ENCODE peak calls at places on chromosomes 2 and 18, in six cellular contexts. W, R, Z, V, M and G are unnamed samples.

GRCh38 chr2:207768168-207768890 is 1.4 kb downstream of the FZD5 start:
- DNase-seq in V (no peak), R (peak; percentile 34), W (peak; percentile 73), Z (peak; percentile 61), M (peak; percentile 59), G (no peak)

GRCh38 chr18:9771977-9772660 is 64.0 kb downstream of the RAB31 start:
- DNase-seq in R (no peak), V (no peak), Z (no peak), W (no peak), M (no peak), G (no peak)

GRCh38 chr2:131035112-131035825 is 58.0 kb downstream of the FAM168B start:
- DNase-seq in Z (no peak), M (no peak), R (no peak), W (no peak), V (no peak), G (no peak)

GRCh38 chr2:174663572-174663971 is 66.0 kb upstream of the WIPF1 start:
- DNase-seq in Z (no peak), W (peak; percentile 79), R (no peak), M (no peak), V (no peak), G (no peak)

GRCh38 chr2:140506606-140507005 is 1624.2 kb downstream of the LRP1B start:
- DNase-seq in Z (no peak), R (peak; percentile 73), M (peak; percentile 73), W (no peak), V (no peak), G (no peak)

GRCh38 chr2:160317113-160318099 is 117.3 kb upstream of the ITGB6 start:
- DNase-seq in V (no peak), Z (no peak), W (peak; percentile 66), R (peak; percentile 72), M (no peak), G (no peak)

GRCh38 chr2:157329524-157329923 is 3.9 kb upstream of the ERMN start:
- DNase-seq in V (no peak), W (no peak), Z (no peak), M (peak; percentile 75), R (no peak), G (no peak)

GRCh38 chr2:199751480-199751879 is 99.5 kb downstream of the FTCDNL1 start:
- DNase-seq in R (no peak), M (no peak), V (no peak), Z (no peak), W (no peak), G (no peak)

GRCh38 chr2:227411320-227411989 is 23.7 kb upstream of the SCYGR1 start:
- DNase-seq in V (no peak), R (no peak), W (no peak), Z (no peak), M (peak; percentile 36), G (no peak)

GRCh38 chr2:181165199-181165868 is 184.9 kb downstream of the UBE2E3 start:
- DNase-seq in M (no peak), R (no peak), V (no peak), W (no peak), Z (no peak), G (no peak)

GRCh38 chr2:69043736-69044400 is 30.9 kb downstream of the ANTXR1 start:
- DNase-seq in W (no peak), M (peak; percentile 17), V (no peak), Z (no peak), R (no peak), G (no peak)

GRCh38 chr2:128487650-128488387 is 169.2 kb upstream of the HS6ST1 start:
- DNase-seq in Z (no peak), W (peak; percentile 7), M (no peak), V (no peak), R (no peak), G (no peak)

GRCh38 chr2:112881217-112882000 is 29.6 kb upstream of the IL37 start:
- DNase-seq in M (peak; percentile 85), Z (no peak), V (peak; percentile 16), R (peak; percentile 70), W (no peak), G (no peak)

GRCh38 chr2:42979416-42979869 is 187.1 kb upstream of the HAAO start:
- DNase-seq in M (peak; percentile 45), Z (no peak), R (no peak), W (no peak), V (no peak), G (no peak)

GRCh38 chr2:68436270-68436669 is 30.8 kb downstream of the FBXO48 start:
- DNase-seq in R (no peak), M (no peak), Z (no peak), V (no peak), W (no peak), G (no peak)

GRCh38 chr2:215921884-215922283 is 91.5 kb downstream of the MREG start:
- DNase-seq in M (peak; percentile 88), Z (no peak), R (peak; percentile 99), V (peak; percentile 16), W (no peak), G (no peak)

GRCh38 chr18:23964282-23965238 is 50.0 kb upstream of the TTC39C start:
- DNase-seq in Z (peak; percentile 76), W (no peak), M (no peak), V (peak; percentile 55), R (no peak), G (peak; percentile 39)

GRCh38 chr2:99159594-99159993 is 4.8 kb downstream of the LIPT1 start:
- DNase-seq in M (peak; percentile 64), V (no peak), W (no peak), R (no peak), Z (no peak), G (no peak)

GRCh38 chr18:60232541-60232940 is 140.0 kb downstream of the MC4R start:
- DNase-seq in R (peak; percentile 11), W (no peak), M (peak; percentile 89), Z (no peak), V (peak; percentile 52), G (no peak)

GRCh38 chr18:31252522-31252921 is 65.4 kb upstream of the DSG1 start:
- DNase-seq in Z (no peak), W (no peak), R (no peak), V (no peak), M (no peak), G (no peak)

GRCh38 chr18:49094979-49095632 is 144.3 kb upstream of the SMAD7 start:
- DNase-seq in W (no peak), R (peak; percentile 92), V (no peak), M (peak; percentile 43), Z (no peak), G (no peak)

GRCh38 chr2:96594701-96595152 is 43.4 kb downstream of the KANSL3 start:
- DNase-seq in R (no peak), M (no peak), W (no peak), V (no peak), Z (peak; percentile 52), G (no peak)

GRCh38 chr2:54114936-54115283 is 505 bp upstream of the ACYP2 start:
- DNase-seq in R (no peak), Z (no peak), M (no peak), V (no peak), W (no peak), G (no peak)

GRCh38 chr2:54120950-54121349 is 5.5 kb downstream of the ACYP2 start:
- DNase-seq in M (no peak), V (no peak), R (no peak), Z (no peak), W (no peak), G (no peak)

GRCh38 chr2:54109848-54110247 is 5.6 kb upstream of the ACYP2 start:
- DNase-seq in V (no peak), R (no peak), M (no peak), W (no peak), Z (no peak), G (no peak)

DNA sequence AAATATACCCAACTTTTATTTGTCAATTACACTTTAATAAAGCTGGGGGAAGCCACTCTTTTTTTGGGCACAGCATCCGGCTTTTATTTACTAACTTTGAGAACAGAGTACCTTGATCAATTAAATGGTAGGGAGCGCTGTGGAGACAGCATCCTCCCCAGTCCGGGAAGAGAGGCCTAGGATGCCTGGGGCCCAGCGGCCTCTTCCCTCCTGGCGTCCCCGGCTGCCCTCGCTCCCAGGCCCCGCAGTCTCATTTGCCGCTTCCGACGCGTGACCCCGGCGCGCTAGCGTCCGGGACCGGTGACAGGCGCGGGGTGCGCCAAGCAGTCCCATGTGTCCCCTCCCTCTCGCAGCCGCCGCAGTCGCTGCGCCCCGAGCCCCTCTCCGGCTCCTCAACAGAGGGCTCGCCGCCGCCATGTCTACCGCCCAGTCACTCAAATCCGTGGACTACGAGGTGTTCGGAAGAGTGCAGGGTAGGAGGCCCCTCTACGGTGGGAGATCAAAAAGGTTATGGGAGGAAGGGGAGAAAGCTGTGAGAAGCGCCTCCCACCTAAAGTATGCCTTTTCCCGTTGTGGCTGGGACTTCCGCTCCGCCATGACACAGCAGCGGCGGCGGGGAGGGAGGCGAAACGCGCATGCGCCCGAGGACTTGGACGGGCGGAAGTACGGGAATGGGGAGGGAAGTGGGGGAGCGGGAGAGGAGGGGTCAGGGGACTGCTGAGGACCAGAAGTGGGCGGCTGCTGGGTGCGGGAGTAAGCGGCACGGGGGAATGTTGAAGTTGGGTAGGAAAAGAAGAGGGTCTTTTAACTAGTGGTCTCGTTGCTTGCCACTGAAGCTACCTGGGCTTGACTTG is at the start of gene ACYP2:
- DNase-seq in Z (peak; percentile 96), V (peak; percentile 92), M (peak; percentile 93), R (peak; percentile 94), W (peak; percentile 97), G (peak; percentile 87)
- TF ChIP-seq CTCF in Z (no peak), V (peak; percentile 14), M (peak; percentile 42), R (peak; percentile 36), W (no peak), G (peak; percentile 17)

GRCh38 chr2:26904839-26905238 is 56.9 kb downstream of the DPYSL5 start:
- DNase-seq in M (no peak), W (no peak), V (no peak), R (no peak), Z (no peak), G (no peak)
- H3K27ac ChIP-seq in M (no peak overlapping the region), W (no peak overlapping the region), V (no peak overlapping the region), R (no peak overlapping the region), Z (no peak overlapping the region), G (no peak overlapping the region)

GRCh38 chr2:8659735-8660492 is 21.9 kb upstream of the ID2 start:
- DNase-seq in W (no peak), M (no peak), V (no peak), R (no peak), Z (no peak), G (no peak)
- H3K27me3 ChIP-seq in W (no peaks in the 10 kb centered on the region), M (no peaks in the 10 kb centered on the region), V (no peaks in the 10 kb centered on the region), R (no peaks in the 10 kb centered on the region), Z (no peaks in the 10 kb centered on the region), G (no peaks in the 10 kb centered on the region)

DNA sequence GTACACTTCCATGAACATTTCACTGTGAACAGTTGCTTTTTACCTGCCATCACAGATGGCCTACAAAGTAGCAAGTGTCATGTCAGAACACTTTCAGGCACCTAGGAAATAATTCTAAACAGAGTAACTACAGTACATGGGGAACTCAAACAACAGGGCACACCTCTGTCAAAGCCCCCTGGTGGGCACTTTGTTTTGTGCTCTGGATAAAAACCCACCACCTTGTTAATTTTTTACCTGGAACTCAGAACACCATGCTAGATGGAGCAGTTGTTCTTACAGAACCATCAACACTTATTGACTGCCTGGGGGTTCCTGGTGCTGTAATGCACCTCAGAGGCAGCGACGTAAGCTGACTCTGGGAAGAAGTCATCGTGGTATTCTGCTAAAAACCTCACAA is 2.3 kb downstream of the MSL3B start:
- DNase-seq in Z (no peak), V (no peak), M (peak; percentile 10), W (no peak), R (no peak), G (no peak)
- TF ChIP-seq CTCF in Z (no peak), V (peak; percentile 56), M (peak; percentile 60), W (no peak), R (peak; percentile 9), G (no peak)

GRCh38 chr2:200968735-200969134 is 5.3 kb upstream of the ORC2 start:
- DNase-seq in V (no peak), Z (no peak), M (peak; percentile 11), R (no peak), W (no peak), G (no peak)
- H3K27ac ChIP-seq in V (no peak overlapping the region), Z (no peak overlapping the region), M (no peak overlapping the region), R (no peak overlapping the region), W (no peak overlapping the region), G (no peak overlapping the region)